ENCODE peak calls at places on chromosomes 4 and X, in four cellular contexts. One of them, this sample, is unnamed.

GRCh38 chrX:125977851-125978250 is 188.2 kb downstream of the DCAF12L2 start:
- DNase-seq in body of pancreas: no peak
- DNase-seq in endothelial cell of umbilical vein: no peak
- DNase-seq in stomach: no peak
- DNase-seq in this sample: no peak

GRCh38 chrX:153739754-153740486 is 15.3 kb downstream of the ABCD1 start:
- DNase-seq in body of pancreas: no peak
- DNase-seq in endothelial cell of umbilical vein: no peak
- DNase-seq in stomach: no peak
- DNase-seq in this sample: no peak

GRCh38 chr4:120921456-120922389 is 803 bp downstream of the PRDM5 start:
- DNase-seq in stomach: peak
- DNase-seq in endothelial cell of umbilical vein: peak
- DNase-seq in body of pancreas: peak
- DNase-seq in this sample: peak

GRCh38 chr4:58515206-58515605 is 1405.0 kb upstream of the IGFBP7 start:
- DNase-seq in body of pancreas: no peak
- DNase-seq in stomach: no peak
- DNase-seq in endothelial cell of umbilical vein: no peak
- DNase-seq in this sample: no peak

GRCh38 chrX:48972214-48973164 is 845 bp upstream of the KCND1 start:
- DNase-seq in body of pancreas: peak
- DNase-seq in stomach: peak
- DNase-seq in endothelial cell of umbilical vein: peak
- DNase-seq in this sample: no peak

GRCh38 chr4:6453688-6453990 is 18.8 kb downstream of the PPP2R2C start:
- DNase-seq in body of pancreas: no peak
- DNase-seq in endothelial cell of umbilical vein: no peak
- DNase-seq in stomach: no peak
- DNase-seq in this sample: no peak

GRCh38 chr4:141347738-141348524 is 127.2 kb downstream of the ZNF330 start:
- DNase-seq in endothelial cell of umbilical vein: peak
- DNase-seq in stomach: no peak
- DNase-seq in body of pancreas: no peak
- DNase-seq in this sample: no peak

GRCh38 chr4:33482773-33483172 is 2761.5 kb downstream of the ARAP2 start:
- DNase-seq in body of pancreas: no peak
- DNase-seq in endothelial cell of umbilical vein: no peak
- DNase-seq in stomach: peak
- DNase-seq in this sample: no peak

GRCh38 chr4:7854697-7855370 is 84.8 kb downstream of the AFAP1 start:
- DNase-seq in endothelial cell of umbilical vein: no peak
- DNase-seq in stomach: no peak
- DNase-seq in body of pancreas: no peak
- DNase-seq in this sample: no peak

GRCh38 chrX:132489256-132490085 is 633 bp upstream of the MBNL3 start:
- DNase-seq in stomach: peak
- DNase-seq in body of pancreas: peak
- DNase-seq in endothelial cell of umbilical vein: peak
- DNase-seq in this sample: peak

GRCh38 chr4:138673053-138673452 is 342.5 kb upstream of the NOCT start:
- DNase-seq in endothelial cell of umbilical vein: no peak
- DNase-seq in stomach: no peak
- DNase-seq in body of pancreas: no peak
- DNase-seq in this sample: no peak

GRCh38 chr4:55947912-55948725 is 626 bp upstream of the CEP135 start:
- DNase-seq in endothelial cell of umbilical vein: peak
- DNase-seq in body of pancreas: no peak
- DNase-seq in stomach: no peak
- DNase-seq in this sample: peak

GRCh38 chr4:48346594-48346993 is 5.3 kb downstream of the SLAIN2 start:
- DNase-seq in endothelial cell of umbilical vein: no peak
- DNase-seq in body of pancreas: no peak
- DNase-seq in stomach: no peak
- DNase-seq in this sample: no peak

GRCh38 chrX:43703211-43703791 is 47.2 kb downstream of the MAOA start:
- DNase-seq in endothelial cell of umbilical vein: peak
- DNase-seq in stomach: no peak
- DNase-seq in body of pancreas: no peak
- DNase-seq in this sample: no peak

GRCh38 chr4:32440391-32440790 is 1720.2 kb downstream of the PCDH7 start:
- DNase-seq in body of pancreas: no peak
- DNase-seq in endothelial cell of umbilical vein: no peak
- DNase-seq in stomach: no peak
- DNase-seq in this sample: no peak

GRCh38 chr4:125070869-125071268 is 243.9 kb upstream of the FAT4 start:
- DNase-seq in endothelial cell of umbilical vein: no peak
- DNase-seq in body of pancreas: no peak
- DNase-seq in stomach: no peak
- DNase-seq in this sample: no peak

GRCh38 chrX:105299286-105299685 is 78.8 kb upstream of the TEX13A start:
- DNase-seq in endothelial cell of umbilical vein: no peak
- DNase-seq in body of pancreas: no peak
- DNase-seq in stomach: no peak
- DNase-seq in this sample: no peak

GRCh38 chrX:19064175-19064574 is 58.1 kb downstream of the ADGRG2 start:
- DNase-seq in body of pancreas: no peak
- DNase-seq in stomach: no peak
- DNase-seq in endothelial cell of umbilical vein: no peak
- DNase-seq in this sample: no peak

GRCh38 chr4:5895287-5895686 is 2.4 kb upstream of the CRMP1 start:
- DNase-seq in body of pancreas: no peak
- DNase-seq in endothelial cell of umbilical vein: no peak
- DNase-seq in stomach: no peak
- DNase-seq in this sample: no peak

GRCh38 chr4:6222761-6223292 is 22.5 kb upstream of the JAKMIP1 start:
- DNase-seq in endothelial cell of umbilical vein: no peak
- DNase-seq in body of pancreas: peak
- DNase-seq in stomach: peak
- DNase-seq in this sample: no peak

GRCh38 chr4:66662620-66663019 is 882.7 kb downstream of the CENPC start:
- DNase-seq in body of pancreas: no peak
- DNase-seq in stomach: no peak
- DNase-seq in endothelial cell of umbilical vein: no peak
- DNase-seq in this sample: no peak

GRCh38 chr4:42277291-42277690 is 120.0 kb upstream of the SHISA3 start:
- DNase-seq in stomach: no peak
- DNase-seq in body of pancreas: no peak
- DNase-seq in endothelial cell of umbilical vein: no peak
- DNase-seq in this sample: no peak

GRCh38 chr4:7124643-7125442 is 57.0 kb upstream of the GRPEL1 start:
- DNase-seq in endothelial cell of umbilical vein: peak
- DNase-seq in stomach: peak
- DNase-seq in body of pancreas: peak
- DNase-seq in this sample: peak

GRCh38 chr4:138216272-138216867 is 25.8 kb downstream of the SLC7A11 start:
- DNase-seq in endothelial cell of umbilical vein: no peak
- DNase-seq in stomach: no peak
- DNase-seq in body of pancreas: no peak
- DNase-seq in this sample: no peak

GRCh38 chr4:80173387-80173786 is 23.9 kb upstream of the PRDM8 start:
- DNase-seq in endothelial cell of umbilical vein: peak
- DNase-seq in stomach: no peak
- DNase-seq in body of pancreas: no peak
- DNase-seq in this sample: peak

GRCh38 chr4:173450281-173450680 is 51.4 kb upstream of the SCRG1 start:
- DNase-seq in body of pancreas: no peak
- DNase-seq in endothelial cell of umbilical vein: no peak
- DNase-seq in stomach: no peak
- DNase-seq in this sample: no peak

GRCh38 chr4:189021831-189022230 is 882.6 kb downstream of the TRIML1 start:
- DNase-seq in stomach: no peak
- DNase-seq in endothelial cell of umbilical vein: no peak
- DNase-seq in body of pancreas: no peak
- DNase-seq in this sample: no peak

GRCh38 chr4:26105815-26106699 is 192.0 kb downstream of the SMIM20 start:
- DNase-seq in body of pancreas: no peak
- DNase-seq in stomach: no peak
- DNase-seq in endothelial cell of umbilical vein: no peak
- DNase-seq in this sample: no peak

GRCh38 chr4:992297-993110 is 700 bp downstream of the SLC26A1 start:
- DNase-seq in stomach: peak
- DNase-seq in body of pancreas: peak
- DNase-seq in endothelial cell of umbilical vein: peak
- DNase-seq in this sample: no peak
- TF ChIP-seq POLR2A in stomach: no peak
- TF ChIP-seq POLR2A in body of pancreas: peak
- TF ChIP-seq POLR2A in endothelial cell of umbilical vein: no peak
- TF ChIP-seq POLR2A in this sample: no peak

GRCh38 chrX:1385251-1385794 is 6.6 kb downstream of the SLC25A6 start:
- DNase-seq in body of pancreas: no peak
- DNase-seq in stomach: no peak
- DNase-seq in endothelial cell of umbilical vein: no peak
- DNase-seq in this sample: no peak

GRCh38 chrX:1378306-1378758 is 13.6 kb downstream of the SLC25A6 start:
- DNase-seq in stomach: no peak
- DNase-seq in body of pancreas: peak
- DNase-seq in endothelial cell of umbilical vein: no peak
- DNase-seq in this sample: no peak

GRCh38 chrX:1384738-1385250 is 7.1 kb downstream of the SLC25A6 start:
- DNase-seq in body of pancreas: no peak
- DNase-seq in stomach: no peak
- DNase-seq in endothelial cell of umbilical vein: no peak
- DNase-seq in this sample: no peak

GRCh38 chrX:1385824-1386223 is 6.1 kb downstream of the SLC25A6 start:
- DNase-seq in endothelial cell of umbilical vein: no peak
- DNase-seq in body of pancreas: peak
- DNase-seq in stomach: no peak
- DNase-seq in this sample: no peak

DNA sequence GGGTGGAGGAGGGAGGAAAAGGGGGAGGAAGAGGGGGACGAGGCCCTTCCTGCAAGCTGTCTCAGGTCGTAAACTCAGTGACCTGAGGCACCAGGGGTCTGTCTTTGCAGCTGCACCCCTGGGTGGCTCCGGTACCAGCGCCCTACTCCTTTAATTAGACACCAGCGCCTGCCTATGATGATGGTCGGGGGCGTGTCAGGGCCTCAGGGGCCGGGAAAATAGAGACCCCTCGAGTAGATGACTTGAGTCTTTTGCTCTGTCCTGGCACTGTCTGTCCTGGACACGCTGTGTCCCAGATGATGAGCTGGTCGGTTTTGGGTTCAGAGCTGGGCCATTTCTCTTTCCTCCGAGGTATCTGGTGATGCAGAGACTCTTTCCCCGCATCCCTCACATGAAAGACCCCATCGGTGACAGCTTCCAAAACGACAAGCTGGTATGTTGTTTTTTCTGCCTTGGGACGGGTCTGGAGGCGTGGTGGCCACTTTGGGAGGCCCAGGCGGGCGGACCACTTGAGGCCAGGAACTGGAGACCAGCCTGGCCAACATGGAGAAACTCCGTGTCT is 11.2 kb downstream of the SLC25A6 start:
- DNase-seq in stomach: peak
- DNase-seq in body of pancreas: peak
- DNase-seq in endothelial cell of umbilical vein: no peak
- DNase-seq in this sample: no peak
- TF ChIP-seq POLR2A in stomach: no peak
- TF ChIP-seq POLR2A in body of pancreas: no peak
- TF ChIP-seq POLR2A in endothelial cell of umbilical vein: no peak
- TF ChIP-seq POLR2A in this sample: no peak

DNA sequence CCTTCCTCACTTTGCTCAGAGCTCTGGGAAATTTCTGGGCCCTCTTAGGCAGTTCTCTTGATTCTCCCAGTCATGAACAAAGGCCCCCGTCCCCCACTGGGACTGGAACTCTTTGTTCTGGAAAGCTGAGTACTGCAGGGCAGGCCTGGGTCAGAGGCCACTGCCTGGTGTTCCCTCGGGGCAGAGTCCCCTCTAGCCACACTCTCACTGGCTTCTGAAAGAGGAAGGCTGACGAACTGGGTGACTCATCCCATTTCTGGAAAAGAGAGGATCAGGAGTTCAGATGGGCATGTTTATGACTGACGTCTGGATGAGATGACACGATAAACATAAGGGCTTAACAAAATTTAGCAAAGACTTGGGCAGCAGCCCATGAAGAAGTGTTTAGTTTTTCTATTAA is 47.7 kb downstream of the DDX3X start:
- DNase-seq in body of pancreas: no peak
- DNase-seq in endothelial cell of umbilical vein: peak
- DNase-seq in stomach: peak
- DNase-seq in this sample: peak
- TF ChIP-seq POLR2A in body of pancreas: no peak
- TF ChIP-seq POLR2A in endothelial cell of umbilical vein: no peak
- TF ChIP-seq POLR2A in stomach: no peak
- TF ChIP-seq POLR2A in this sample: no peak

GRCh38 chr4:105472871-105473339 is 957 bp downstream of the PPA2 start:
- DNase-seq in stomach: no peak
- DNase-seq in endothelial cell of umbilical vein: no peak
- DNase-seq in body of pancreas: no peak
- DNase-seq in this sample: peak
- TF ChIP-seq POLR2A in stomach: no peak
- TF ChIP-seq POLR2A in endothelial cell of umbilical vein: no peak
- TF ChIP-seq POLR2A in body of pancreas: no peak
- TF ChIP-seq POLR2A in this sample: no peak

GRCh38 chr4:1975391-1975801 is 33.4 kb downstream of the NELFA start:
- DNase-seq in stomach: peak
- DNase-seq in endothelial cell of umbilical vein: no peak
- DNase-seq in body of pancreas: peak
- DNase-seq in this sample: no peak

GRCh38 chr4:1976416-1977352 is 32.1 kb downstream of the NELFA start:
- DNase-seq in endothelial cell of umbilical vein: no peak
- DNase-seq in stomach: no peak
- DNase-seq in body of pancreas: peak
- DNase-seq in this sample: no peak

GRCh38 chr4:1973661-1974060 is 35.1 kb downstream of the NELFA start:
- DNase-seq in stomach: no peak
- DNase-seq in endothelial cell of umbilical vein: no peak
- DNase-seq in body of pancreas: no peak
- DNase-seq in this sample: no peak

GRCh38 chr4:1974836-1975235 is 33.9 kb downstream of the NELFA start:
- DNase-seq in body of pancreas: no peak
- DNase-seq in stomach: peak
- DNase-seq in endothelial cell of umbilical vein: no peak
- DNase-seq in this sample: no peak

DNA sequence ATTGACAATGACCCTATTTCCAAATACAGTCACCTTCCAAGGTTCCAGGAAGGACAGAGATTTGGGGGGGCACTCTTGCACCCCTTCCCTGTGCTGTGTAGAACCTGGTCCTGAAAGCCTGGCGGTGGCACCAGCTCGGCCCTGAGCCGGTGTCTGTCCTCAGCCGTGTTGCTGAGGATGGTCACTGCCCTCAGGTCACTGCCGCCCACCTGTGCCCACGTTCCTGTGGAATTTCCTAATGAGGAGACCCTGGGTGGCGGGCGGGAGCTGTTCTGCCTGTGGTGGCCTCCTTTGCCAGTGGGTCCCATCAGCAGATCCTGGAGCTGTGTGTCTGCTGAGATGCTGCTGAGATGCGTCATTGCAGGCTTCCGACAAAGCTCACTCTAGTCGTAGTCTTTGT is 32.9 kb downstream of the NELFA start:
- DNase-seq in stomach: no peak
- DNase-seq in body of pancreas: peak
- DNase-seq in endothelial cell of umbilical vein: no peak
- DNase-seq in this sample: no peak
- TF ChIP-seq POLR2A in stomach: no peak
- TF ChIP-seq POLR2A in body of pancreas: no peak
- TF ChIP-seq POLR2A in endothelial cell of umbilical vein: no peak
- TF ChIP-seq POLR2A in this sample: no peak